ENCODE peak calls at places on chromosomes 11 and 22, in four cellular contexts. One of them, this sample, is unnamed.

GRCh38 chr11:95248666-95249467 is 17.9 kb upstream of the SESN3 start:
- DNase-seq in fibroblast of lung: no peak
- DNase-seq in lung: no peak
- DNase-seq in hepatocyte: no peak
- DNase-seq in this sample: peak; percentile 57

GRCh38 chr11:44104472-44105294 is 9.2 kb downstream of the EXT2 start:
- DNase-seq in hepatocyte: no peak
- DNase-seq in fibroblast of lung: peak; percentile 23
- DNase-seq in lung: no peak
- DNase-seq in this sample: peak; percentile 73

GRCh38 chr22:35400335-35400680 is 368 bp downstream of the MCM5 start:
- DNase-seq in fibroblast of lung: no peak
- DNase-seq in hepatocyte: no peak
- DNase-seq in lung: no peak
- DNase-seq in this sample: no peak

GRCh38 chr11:120660024-120660565 is 148.5 kb downstream of the GRIK4 start:
- DNase-seq in lung: no peak
- DNase-seq in hepatocyte: peak; percentile 47
- DNase-seq in fibroblast of lung: peak; percentile 14
- DNase-seq in this sample: peak; percentile 89

GRCh38 chr11:831132-831864 is 1.5 kb upstream of the CD151 start:
- DNase-seq in fibroblast of lung: peak; percentile 46
- DNase-seq in lung: no peak
- DNase-seq in hepatocyte: no peak
- DNase-seq in this sample: no peak

GRCh38 chr22:33538277-33538885 is 381.9 kb downstream of the LARGE1 start:
- DNase-seq in hepatocyte: no peak
- DNase-seq in lung: no peak
- DNase-seq in fibroblast of lung: no peak
- DNase-seq in this sample: no peak

GRCh38 chr11:76048763-76049162 is 157.5 kb downstream of the WNT11 start:
- DNase-seq in fibroblast of lung: no peak
- DNase-seq in lung: no peak
- DNase-seq in hepatocyte: peak; percentile 47
- DNase-seq in this sample: peak; percentile 59

GRCh38 chr22:22939537-22940368 is 52.1 kb downstream of the IGLL5 start:
- DNase-seq in fibroblast of lung: no peak
- DNase-seq in lung: no peak
- DNase-seq in hepatocyte: no peak
- DNase-seq in this sample: peak; percentile 9

GRCh38 chr11:70477607-70478006 is 79.3 kb downstream of the CTTN start:
- DNase-seq in lung: no peak
- DNase-seq in hepatocyte: no peak
- DNase-seq in fibroblast of lung: no peak
- DNase-seq in this sample: no peak

GRCh38 chr11:110566577-110566976 is 136.8 kb downstream of the FDX1 start:
- DNase-seq in hepatocyte: no peak
- DNase-seq in lung: no peak
- DNase-seq in fibroblast of lung: no peak
- DNase-seq in this sample: no peak

GRCh38 chr11:120096756-120097191 is 41.1 kb downstream of the TRIM29 start:
- DNase-seq in lung: no peak
- DNase-seq in hepatocyte: peak; percentile 69
- DNase-seq in fibroblast of lung: no peak
- DNase-seq in this sample: peak; percentile 82

GRCh38 chr22:28711341-28711740 is 30.3 kb downstream of the CHEK2 start:
- DNase-seq in hepatocyte: no peak
- DNase-seq in fibroblast of lung: no peak
- DNase-seq in lung: no peak
- DNase-seq in this sample: no peak

GRCh38 chr11:7511405-7511804 is 2.4 kb upstream of the PPFIBP2 start:
- DNase-seq in hepatocyte: peak; percentile 32
- DNase-seq in fibroblast of lung: no peak
- DNase-seq in lung: no peak
- DNase-seq in this sample: no peak

GRCh38 chr22:30422481-30423295 is 2.9 kb upstream of the MTFP1 start:
- DNase-seq in lung: peak; percentile 73
- DNase-seq in hepatocyte: peak; percentile 88
- DNase-seq in fibroblast of lung: peak; percentile 92
- DNase-seq in this sample: peak; percentile 92

GRCh38 chr11:107996025-107996776 is 12.5 kb upstream of the CUL5 start:
- DNase-seq in fibroblast of lung: no peak
- DNase-seq in lung: no peak
- DNase-seq in hepatocyte: peak; percentile 11
- DNase-seq in this sample: no peak

GRCh38 chr11:121536116-121536515 is 83.3 kb upstream of the SORL1-AS1 start:
- DNase-seq in fibroblast of lung: no peak
- DNase-seq in lung: no peak
- DNase-seq in hepatocyte: no peak
- DNase-seq in this sample: no peak

DNA sequence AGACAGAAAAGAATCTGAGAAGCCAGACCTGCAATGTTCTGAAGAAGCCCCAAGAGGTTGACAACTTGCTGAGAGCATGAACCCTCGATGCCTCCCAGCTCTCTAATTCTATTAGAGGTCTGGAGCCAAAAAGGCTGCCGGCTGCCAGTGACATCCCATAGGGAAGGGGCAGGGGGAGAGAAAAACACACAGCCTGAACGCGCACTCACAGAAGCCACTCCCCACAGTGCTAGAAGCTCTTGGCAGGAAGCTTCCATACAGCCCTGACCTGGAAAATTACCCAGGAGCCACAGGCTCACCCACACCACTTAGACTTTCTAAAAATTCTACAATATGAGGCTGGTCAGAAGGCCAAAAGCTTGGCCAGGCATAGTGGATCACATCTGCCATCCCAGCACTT is 18.3 kb downstream of the POLDIP3 start:
- DNase-seq in fibroblast of lung: no peak
- DNase-seq in hepatocyte: no peak
- DNase-seq in lung: no peak
- DNase-seq in this sample: no peak
- H3K36me3 ChIP-seq in fibroblast of lung: peaks cover 25% of the 10 kb centered on the region
- H3K36me3 ChIP-seq in hepatocyte: no peaks in the 10 kb centered on the region
- H3K36me3 ChIP-seq in lung: peaks cover 37% of the 10 kb centered on the region
- H3K36me3 ChIP-seq in this sample: peaks cover 88% of the 10 kb centered on the region

DNA sequence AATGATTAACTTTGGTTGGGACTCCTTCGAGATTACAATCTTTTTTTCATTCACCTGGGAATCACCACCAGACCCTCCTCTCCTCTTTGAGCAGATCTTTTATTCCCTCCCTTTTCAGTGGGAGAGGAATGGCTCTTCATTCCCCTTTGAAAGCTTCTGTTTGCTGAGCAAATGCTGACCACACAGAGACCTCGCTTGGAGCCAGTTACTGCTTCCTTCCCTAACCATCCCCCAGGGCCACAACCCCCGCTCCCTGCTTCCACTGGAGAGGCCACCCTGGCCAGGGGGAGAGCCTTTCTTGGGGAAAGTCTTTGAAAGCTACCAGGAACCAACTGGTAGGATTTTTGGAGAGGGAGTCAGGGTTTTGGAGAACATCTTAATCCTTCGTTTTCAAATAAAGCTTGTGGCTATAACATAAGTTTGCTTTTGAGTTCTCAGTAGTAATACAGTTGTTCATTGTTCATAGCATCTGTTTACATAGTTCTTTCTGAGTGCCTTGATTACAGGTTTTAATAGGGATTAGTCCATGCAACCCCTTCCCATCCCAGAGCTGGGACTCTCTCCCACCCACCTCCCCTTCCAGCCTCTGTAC is 138.4 kb downstream of the DBX1 start:
- DNase-seq in lung: no peak
- DNase-seq in fibroblast of lung: no peak
- DNase-seq in hepatocyte: no peak
- DNase-seq in this sample: peak; percentile 47
- H3K4me1 ChIP-seq in lung: peaks cover 2% of the 10 kb centered on the region
- H3K4me1 ChIP-seq in fibroblast of lung: no peaks in the 10 kb centered on the region
- H3K4me1 ChIP-seq in hepatocyte: peaks cover 66% of the 10 kb centered on the region
- H3K4me1 ChIP-seq in this sample: peaks cover 16% of the 10 kb centered on the region

DNA sequence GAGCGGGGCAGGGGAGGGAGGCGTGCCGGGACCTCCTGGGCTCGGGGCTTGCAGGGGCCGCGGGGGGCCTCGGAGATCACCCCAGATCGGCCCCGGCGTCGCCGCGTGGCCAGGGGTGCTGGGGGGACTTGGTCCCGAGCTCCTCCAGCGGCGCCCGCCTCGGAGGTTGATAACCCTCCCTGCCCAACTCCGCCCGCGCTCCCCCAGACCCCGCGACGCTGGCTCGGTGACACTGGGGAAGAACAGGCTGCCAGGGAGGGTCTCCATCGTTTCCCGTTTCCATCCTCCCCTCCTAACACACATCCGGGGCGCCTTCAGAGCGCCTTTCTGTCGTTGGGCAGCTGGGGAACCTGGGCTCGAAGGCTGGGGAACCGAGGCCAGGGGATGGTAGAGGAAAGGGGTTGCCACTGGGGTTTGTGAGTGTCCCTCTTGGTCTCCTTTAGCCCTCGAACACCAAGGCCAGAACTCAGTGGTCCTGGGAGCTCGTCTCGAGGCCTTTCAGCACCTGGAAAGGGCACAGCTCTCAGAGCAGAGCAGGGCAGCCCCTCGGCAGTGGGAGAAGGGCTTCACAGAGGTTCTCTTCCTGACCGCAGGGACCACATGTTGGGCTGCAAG is 431 bp downstream of the SLC37A2 start:
- DNase-seq in hepatocyte: no peak
- DNase-seq in fibroblast of lung: no peak
- DNase-seq in lung: no peak
- DNase-seq in this sample: peak; percentile 79
- H3K27me3 ChIP-seq in hepatocyte: peaks cover 44% of the 10 kb centered on the region
- H3K27me3 ChIP-seq in fibroblast of lung: no peaks in the 10 kb centered on the region
- H3K27me3 ChIP-seq in lung: no peaks in the 10 kb centered on the region
- H3K27me3 ChIP-seq in this sample: peaks cover 66% of the 10 kb centered on the region

DNA sequence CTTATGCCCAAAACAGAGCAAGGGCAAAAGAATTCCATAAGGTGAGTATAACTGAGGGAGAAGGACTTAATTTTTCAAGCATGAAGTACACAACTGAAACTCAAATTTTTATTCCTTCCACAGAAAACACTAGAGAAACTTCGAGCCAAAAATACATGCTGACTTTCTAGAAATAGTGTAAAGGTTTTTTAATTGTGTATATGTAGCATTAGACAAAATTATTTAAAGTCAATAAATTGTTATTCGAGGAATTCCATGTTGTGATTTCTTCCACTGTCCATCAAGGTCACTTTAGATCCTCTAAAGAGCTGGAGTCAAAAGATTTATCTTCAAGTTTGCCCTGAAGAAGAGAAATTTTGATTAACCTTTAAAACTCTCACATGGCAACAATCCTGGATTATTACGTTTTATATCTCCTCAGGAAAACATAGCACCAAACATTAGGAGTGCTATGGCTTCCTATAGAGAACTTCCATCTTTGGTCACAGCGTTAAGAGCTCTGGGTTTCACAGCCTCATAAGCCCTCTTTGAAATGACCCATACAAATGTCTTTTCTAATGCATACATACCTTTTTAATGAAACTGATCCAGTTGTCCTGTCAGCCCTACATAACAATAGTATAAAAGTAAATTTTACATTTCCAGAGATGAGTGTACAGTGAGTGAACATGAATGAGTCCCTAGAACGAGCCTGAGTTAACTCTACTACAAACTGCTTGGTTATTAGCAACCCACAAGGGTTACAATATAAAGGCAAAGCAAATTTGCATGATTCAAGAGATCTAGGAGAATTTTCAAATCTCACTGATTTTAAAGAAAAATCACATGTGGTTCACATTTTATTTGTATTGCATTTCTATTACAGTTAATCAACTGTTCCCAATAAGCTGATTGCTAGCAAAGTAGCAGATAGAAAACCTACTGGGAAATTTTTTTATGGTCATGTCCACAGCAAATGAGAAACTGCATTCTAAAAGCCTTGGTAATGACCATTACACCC is 10.9 kb downstream of the TAF1D start:
- DNase-seq in hepatocyte: no peak
- DNase-seq in lung: no peak
- DNase-seq in fibroblast of lung: no peak
- DNase-seq in this sample: no peak
- H3K36me3 ChIP-seq in hepatocyte: peaks cover 13% of the 10 kb centered on the region
- H3K36me3 ChIP-seq in lung: peaks cover 46% of the 10 kb centered on the region
- H3K36me3 ChIP-seq in fibroblast of lung: peaks cover 10% of the 10 kb centered on the region
- H3K36me3 ChIP-seq in this sample: peaks cover 98% of the 10 kb centered on the region

This sample was measured in endodermal cell.